ENCODE peak calls at places on chromosomes 11 and 22, in nine cellular contexts. B, U, L, I, T, W, M, J and N are unnamed samples.

GRCh38 chr11:117606211-117606610 is 190.8 kb downstream of the DSCAML1 start:
- DNase-seq in J (no peak), U (no peak), L (no peak), I (no peak), M (no peak), B (no peak), W (no peak), T (no peak), N (no peak)

GRCh38 chr22:19874307-19875060 is 19.8 kb upstream of the GNB1L start:
- DNase-seq in U (no peak), M (peak), B (no peak), L (no peak), T (peak), J (no peak), W (peak), I (no peak), N (peak)

GRCh38 chr11:4826425-4826824 is 5.3 kb downstream of the OR51F2 start:
- DNase-seq in I (peak), W (no peak), M (no peak), J (peak), B (no peak), U (no peak), L (no peak), T (no peak), N (no peak)

GRCh38 chr11:73652856-73653559 is 6.6 kb downstream of the PLEKHB1 start:
- DNase-seq in J (no peak), U (no peak), T (no peak), B (no peak), I (no peak), M (no peak), W (no peak), L (no peak), N (peak)

GRCh38 chr11:112160452-112160851 is 3.4 kb downstream of the IL18 start:
- DNase-seq in B (no peak), W (no peak), I (no peak), L (no peak), U (no peak), M (no peak), T (no peak), J (no peak), N (no peak)

GRCh38 chr11:114426280-114426679 is 13.0 kb upstream of the REXO2 start:
- DNase-seq in L (no peak), U (no peak), W (no peak), J (no peak), B (no peak), T (no peak), I (peak), M (no peak), N (peak)

GRCh38 chr11:72328366-72329224 is 84.6 kb upstream of the PHOX2A start:
- DNase-seq in W (no peak), T (no peak), L (no peak), J (no peak), M (no peak), I (peak), B (no peak), U (no peak), N (no peak)

GRCh38 chr11:130798280-130798679 is 118.0 kb downstream of the SNX19 start:
- DNase-seq in I (no peak), T (peak), L (no peak), U (no peak), J (no peak), W (no peak), B (no peak), M (no peak), N (peak)

GRCh38 chr11:11968511-11969280 is 39.7 kb downstream of the DKK3 start:
- DNase-seq in L (no peak), B (no peak), I (no peak), U (no peak), W (no peak), T (no peak), M (no peak), J (no peak), N (no peak)

GRCh38 chr11:88552377-88553029 is 215.0 kb upstream of the CTSC start:
- DNase-seq in M (no peak), U (peak), I (peak), L (no peak), T (peak), J (peak), B (peak), W (peak), N (peak)

GRCh38 chr11:18192988-18193387 is 20.4 kb downstream of the MRGPRX4 start:
- DNase-seq in L (no peak), T (peak), M (no peak), B (peak), J (no peak), U (no peak), I (peak), W (no peak), N (peak)

GRCh38 chr22:50599816-50600454 is 658 bp upstream of the MAPK8IP2 start:
- DNase-seq in M (no peak), J (no peak), T (peak), U (peak), W (peak), L (no peak), I (peak), B (peak), N (peak)

GRCh38 chr22:29269731-29270474 is 1.8 kb downstream of the EWSR1 start:
- DNase-seq in L (no peak), W (no peak), T (no peak), I (peak), B (no peak), U (no peak), M (no peak), J (no peak), N (peak)

GRCh38 chr11:125164422-125165110 is at the start of gene PKNOX2:
- DNase-seq in B (peak), M (peak), J (peak), T (peak), L (no peak), U (peak), W (peak), I (peak), N (peak)

GRCh38 chr22:47309476-47309875 is 547.0 kb downstream of the TBC1D22A start:
- DNase-seq in J (no peak), M (no peak), I (no peak), U (no peak), W (no peak), B (no peak), L (no peak), T (no peak), N (no peak)

GRCh38 chr11:69837791-69838190 is 18.6 kb upstream of the FGF3 start:
- DNase-seq in U (no peak), I (no peak), W (no peak), M (no peak), T (no peak), B (no peak), J (no peak), L (no peak), N (no peak)

GRCh38 chr11:72222907-72223614 is 1.5 kb upstream of the INPPL1 start:
- DNase-seq in B (peak), I (peak), W (peak), J (peak), L (peak), U (peak), T (peak), M (peak), N (peak)

GRCh38 chr11:35853871-35854270 is 90.0 kb upstream of the LDLRAD3 start:
- DNase-seq in L (no peak), T (no peak), B (no peak), I (no peak), J (no peak), U (no peak), W (no peak), M (no peak), N (no peak)

GRCh38 chr11:34313099-34313517 is 44.7 kb downstream of the ABTB2 start:
- DNase-seq in B (peak), I (no peak), L (no peak), J (no peak), M (no peak), W (no peak), T (no peak), U (no peak), N (peak)

GRCh38 chr11:67504950-67505561 is at the start of gene PITPNM1:
- DNase-seq in B (peak), U (peak), M (peak), T (peak), L (no peak), W (peak), J (peak), I (peak), N (peak)

GRCh38 chr11:117548876-117549275 is 221.2 kb downstream of the CEP164 start:
- DNase-seq in B (no peak), L (no peak), J (no peak), W (no peak), I (no peak), U (no peak), T (no peak), M (no peak), N (no peak)

GRCh38 chr11:134332189-134332631 is 422 bp downstream of the GLB1L2 start:
- DNase-seq in L (no peak), I (peak), M (no peak), U (no peak), W (no peak), B (peak), J (peak), T (no peak), N (no peak)

GRCh38 chr11:86608251-86608799 is 64.1 kb downstream of the ME3 start:
- DNase-seq in W (peak), L (no peak), T (peak), I (peak), M (no peak), B (peak), J (peak), U (no peak), N (peak)

GRCh38 chr11:2569731-2570210 is 125.0 kb downstream of the KCNQ1 start:
- DNase-seq in L (no peak), M (no peak), J (no peak), W (no peak), T (no peak), B (no peak), U (no peak), I (no peak), N (no peak)

GRCh38 chr11:73748300-73748699 is 12.6 kb downstream of the RAB6A start:
- DNase-seq in U (no peak), L (no peak), I (no peak), W (no peak), J (no peak), B (no peak), T (no peak), M (no peak), N (no peak)

GRCh38 chr11:68340784-68341556 is 28.6 kb downstream of the LRP5 start:
- DNase-seq in W (no peak), I (no peak), T (no peak), U (no peak), L (no peak), J (no peak), B (no peak), M (no peak), N (no peak)

GRCh38 chr11:6746086-6746618 is 25.6 kb downstream of the OR2AG2 start:
- DNase-seq in L (no peak), M (no peak), I (no peak), B (no peak), W (no peak), T (no peak), U (no peak), J (no peak), N (no peak)

GRCh38 chr11:35267504-35267903 is 128.5 kb downstream of the CD44 start:
- DNase-seq in I (no peak), B (no peak), U (no peak), J (no peak), W (no peak), M (no peak), L (no peak), T (no peak), N (no peak)

GRCh38 chr11:95152878-95153856 is 63.5 kb downstream of the ENDOD1 start:
- DNase-seq in T (no peak), J (no peak), B (no peak), I (no peak), U (no peak), W (no peak), M (no peak), L (no peak), N (no peak)

GRCh38 chr22:50502096-50502495 is 5.4 kb downstream of the LMF2 start:
- DNase-seq in W (no peak), L (no peak), T (no peak), B (no peak), U (no peak), M (no peak), J (no peak), I (no peak), N (no peak)

GRCh38 chr11:129815596-129816461 is at the start of gene TMEM45B:
- DNase-seq in B (peak), W (peak), M (no peak), L (no peak), J (peak), I (peak), U (no peak), T (no peak), N (no peak)

GRCh38 chr11:57641011-57641410 is 8.7 kb downstream of the YPEL4 start:
- DNase-seq in J (peak), I (peak), W (no peak), M (no peak), T (no peak), B (no peak), U (no peak), L (no peak), N (no peak)

GRCh38 chr11:9759519-9760179 is 95.8 kb downstream of the SWAP70 start:
- DNase-seq in M (peak), T (peak), U (peak), B (peak), I (no peak), L (no peak), J (no peak), W (peak), N (peak)

GRCh38 chr11:86553322-86553721 is 119.1 kb downstream of the ME3 start:
- DNase-seq in U (no peak), W (no peak), J (no peak), T (no peak), I (no peak), B (no peak), L (no peak), M (no peak), N (no peak)

GRCh38 chr11:3639841-3640240 is 2.0 kb downstream of the ART5 start:
- DNase-seq in I (no peak), J (no peak), W (no peak), B (no peak), M (no peak), T (no peak), U (no peak), L (no peak), N (no peak)

GRCh38 chr11:132043714-132044113 is 673.3 kb downstream of the NTM start:
- DNase-seq in I (no peak), M (no peak), W (no peak), L (no peak), T (no peak), U (no peak), J (no peak), B (no peak), N (no peak)

GRCh38 chr11:257766-258493 is 20.3 kb upstream of the NLRP6 start:
- DNase-seq in M (no peak), B (no peak), J (no peak), I (no peak), L (no peak), U (no peak), W (no peak), T (no peak), N (no peak)

GRCh38 chr11:38460901-38461300 is 1862.9 kb upstream of the RAG2 start:
- DNase-seq in L (no peak), J (peak), I (no peak), T (peak), W (peak), U (no peak), B (peak), M (no peak), N (peak)